ENCODE peak calls at places on chromosomes 6 and 20, in ten cellular contexts. One of them, this sample, is unnamed.
A peak's percentile ranks its signal among the peaks of the same experiment; 100 is the strongest.

GRCh38 chr20:1533059-1533458 is 24.4 kb downstream of the SIRPD start:
- DNase-seq in AG08395: no peak
- DNase-seq in aorta: no peak
- DNase-seq in esophagus muscularis mucosa: peak; percentile 77
- DNase-seq in GM23338: peak; percentile 65
- DNase-seq in activated naive CD4-positive, alpha-beta T cell treated with Interleukin-2 at 50 U/mL for 16 hours: no peak
- DNase-seq in cardiac fibroblast: no peak
- DNase-seq in nephron progenitor cell: no peak
- DNase-seq in spleen: no peak
- DNase-seq in activated T-cell treated with anti-CD3 and anti-CD28 coated beads, Interleukin-2, amount 50 U/mL, for 72 hours: no peak
- DNase-seq in this sample: no peak

GRCh38 chr6:41775293-41775882 is 4.3 kb downstream of the FRS3 start:
- DNase-seq in AG08395: no peak
- DNase-seq in aorta: no peak
- DNase-seq in esophagus muscularis mucosa: no peak
- DNase-seq in GM23338: no peak
- DNase-seq in activated naive CD4-positive, alpha-beta T cell treated with Interleukin-2 at 50 U/mL for 16 hours: no peak
- DNase-seq in cardiac fibroblast: no peak
- DNase-seq in nephron progenitor cell: no peak
- DNase-seq in spleen: peak; percentile 72
- DNase-seq in activated T-cell treated with anti-CD3 and anti-CD28 coated beads, Interleukin-2, amount 50 U/mL, for 72 hours: no peak
- DNase-seq in this sample: no peak

GRCh38 chr6:96391776-96392175 is 129.8 kb upstream of the UFL1 start:
- DNase-seq in AG08395: no peak
- DNase-seq in aorta: no peak
- DNase-seq in esophagus muscularis mucosa: no peak
- DNase-seq in GM23338: peak; percentile 92
- DNase-seq in activated naive CD4-positive, alpha-beta T cell treated with Interleukin-2 at 50 U/mL for 16 hours: peak; percentile 2
- DNase-seq in cardiac fibroblast: no peak
- DNase-seq in nephron progenitor cell: peak; percentile 56
- DNase-seq in spleen: no peak
- DNase-seq in activated T-cell treated with anti-CD3 and anti-CD28 coated beads, Interleukin-2, amount 50 U/mL, for 72 hours: no peak
- DNase-seq in this sample: no peak

GRCh38 chr6:25692472-25692871 is 40.5 kb downstream of the SCGN start:
- DNase-seq in AG08395: no peak
- DNase-seq in aorta: no peak
- DNase-seq in esophagus muscularis mucosa: no peak
- DNase-seq in GM23338: no peak
- DNase-seq in activated naive CD4-positive, alpha-beta T cell treated with Interleukin-2 at 50 U/mL for 16 hours: no peak
- DNase-seq in cardiac fibroblast: no peak
- DNase-seq in nephron progenitor cell: no peak
- DNase-seq in spleen: no peak
- DNase-seq in activated T-cell treated with anti-CD3 and anti-CD28 coated beads, Interleukin-2, amount 50 U/mL, for 72 hours: no peak
- DNase-seq in this sample: no peak

GRCh38 chr6:123415844-123416468 is 220.8 kb downstream of the TRDN start:
- DNase-seq in AG08395: peak; percentile 23
- DNase-seq in aorta: no peak
- DNase-seq in esophagus muscularis mucosa: no peak
- DNase-seq in GM23338: peak; percentile 89
- DNase-seq in activated naive CD4-positive, alpha-beta T cell treated with Interleukin-2 at 50 U/mL for 16 hours: peak; percentile 7
- DNase-seq in cardiac fibroblast: peak; percentile 73
- DNase-seq in nephron progenitor cell: peak; percentile 62
- DNase-seq in spleen: no peak
- DNase-seq in activated T-cell treated with anti-CD3 and anti-CD28 coated beads, Interleukin-2, amount 50 U/mL, for 72 hours: peak; percentile 32
- DNase-seq in this sample: peak; percentile 37

GRCh38 chr6:130602151-130602770 is 224.9 kb upstream of the SMLR1 start:
- DNase-seq in AG08395: peak; percentile 93
- DNase-seq in aorta: no peak
- DNase-seq in esophagus muscularis mucosa: no peak
- DNase-seq in GM23338: no peak
- DNase-seq in activated naive CD4-positive, alpha-beta T cell treated with Interleukin-2 at 50 U/mL for 16 hours: peak; percentile 21
- DNase-seq in cardiac fibroblast: peak; percentile 97
- DNase-seq in nephron progenitor cell: no peak
- DNase-seq in spleen: no peak
- DNase-seq in activated T-cell treated with anti-CD3 and anti-CD28 coated beads, Interleukin-2, amount 50 U/mL, for 72 hours: peak; percentile 14
- DNase-seq in this sample: peak; percentile 98

GRCh38 chr20:63700199-63701050 is 4.0 kb downstream of the TNFRSF6B start:
- DNase-seq in AG08395: no peak
- DNase-seq in aorta: peak; percentile 63
- DNase-seq in esophagus muscularis mucosa: no peak
- DNase-seq in GM23338: no peak
- DNase-seq in activated naive CD4-positive, alpha-beta T cell treated with Interleukin-2 at 50 U/mL for 16 hours: no peak
- DNase-seq in cardiac fibroblast: no peak
- DNase-seq in nephron progenitor cell: no peak
- DNase-seq in spleen: peak; percentile 69
- DNase-seq in activated T-cell treated with anti-CD3 and anti-CD28 coated beads, Interleukin-2, amount 50 U/mL, for 72 hours: no peak
- DNase-seq in this sample: no peak

GRCh38 chr6:2677080-2677593 is 73.6 kb downstream of the MYLK4 start:
- DNase-seq in AG08395: no peak
- DNase-seq in aorta: no peak
- DNase-seq in esophagus muscularis mucosa: peak; percentile 7
- DNase-seq in GM23338: no peak
- DNase-seq in activated naive CD4-positive, alpha-beta T cell treated with Interleukin-2 at 50 U/mL for 16 hours: no peak
- DNase-seq in cardiac fibroblast: no peak
- DNase-seq in nephron progenitor cell: no peak
- DNase-seq in spleen: no peak
- DNase-seq in activated T-cell treated with anti-CD3 and anti-CD28 coated beads, Interleukin-2, amount 50 U/mL, for 72 hours: no peak
- DNase-seq in this sample: no peak

GRCh38 chr6:25175656-25176055 is 103.5 kb upstream of the CARMIL1 start:
- DNase-seq in AG08395: no peak
- DNase-seq in aorta: no peak
- DNase-seq in esophagus muscularis mucosa: no peak
- DNase-seq in GM23338: no peak
- DNase-seq in activated naive CD4-positive, alpha-beta T cell treated with Interleukin-2 at 50 U/mL for 16 hours: no peak
- DNase-seq in cardiac fibroblast: no peak
- DNase-seq in nephron progenitor cell: no peak
- DNase-seq in spleen: no peak
- DNase-seq in activated T-cell treated with anti-CD3 and anti-CD28 coated beads, Interleukin-2, amount 50 U/mL, for 72 hours: no peak
- DNase-seq in this sample: no peak

GRCh38 chr6:21468487-21468886 is 125.1 kb upstream of the SOX4 start:
- DNase-seq in AG08395: no peak
- DNase-seq in aorta: no peak
- DNase-seq in esophagus muscularis mucosa: no peak
- DNase-seq in GM23338: no peak
- DNase-seq in activated naive CD4-positive, alpha-beta T cell treated with Interleukin-2 at 50 U/mL for 16 hours: no peak
- DNase-seq in cardiac fibroblast: no peak
- DNase-seq in nephron progenitor cell: peak; percentile 7
- DNase-seq in spleen: no peak
- DNase-seq in activated T-cell treated with anti-CD3 and anti-CD28 coated beads, Interleukin-2, amount 50 U/mL, for 72 hours: no peak
- DNase-seq in this sample: no peak

GRCh38 chr6:46437671-46438221 is 53.5 kb downstream of the RCAN2 start:
- DNase-seq in AG08395: peak; percentile 69
- DNase-seq in aorta: no peak
- DNase-seq in esophagus muscularis mucosa: no peak
- DNase-seq in GM23338: no peak
- DNase-seq in activated naive CD4-positive, alpha-beta T cell treated with Interleukin-2 at 50 U/mL for 16 hours: no peak
- DNase-seq in cardiac fibroblast: peak; percentile 54
- DNase-seq in nephron progenitor cell: no peak
- DNase-seq in spleen: no peak
- DNase-seq in activated T-cell treated with anti-CD3 and anti-CD28 coated beads, Interleukin-2, amount 50 U/mL, for 72 hours: no peak
- DNase-seq in this sample: peak; percentile 33

GRCh38 chr6:147774856-147775255 is 266.4 kb downstream of the SAMD5 start:
- DNase-seq in AG08395: no peak
- DNase-seq in aorta: no peak
- DNase-seq in esophagus muscularis mucosa: no peak
- DNase-seq in GM23338: peak; percentile 65
- DNase-seq in activated naive CD4-positive, alpha-beta T cell treated with Interleukin-2 at 50 U/mL for 16 hours: no peak
- DNase-seq in cardiac fibroblast: no peak
- DNase-seq in nephron progenitor cell: no peak
- DNase-seq in spleen: no peak
- DNase-seq in activated T-cell treated with anti-CD3 and anti-CD28 coated beads, Interleukin-2, amount 50 U/mL, for 72 hours: no peak
- DNase-seq in this sample: no peak

GRCh38 chr20:825710-826421 is 7.6 kb upstream of the FAM110A start:
- DNase-seq in AG08395: no peak
- DNase-seq in aorta: no peak
- DNase-seq in esophagus muscularis mucosa: no peak
- DNase-seq in GM23338: no peak
- DNase-seq in activated naive CD4-positive, alpha-beta T cell treated with Interleukin-2 at 50 U/mL for 16 hours: no peak
- DNase-seq in cardiac fibroblast: peak; percentile 13
- DNase-seq in nephron progenitor cell: no peak
- DNase-seq in spleen: peak; percentile 53
- DNase-seq in activated T-cell treated with anti-CD3 and anti-CD28 coated beads, Interleukin-2, amount 50 U/mL, for 72 hours: no peak
- DNase-seq in this sample: peak; percentile 8

GRCh38 chr6:45759134-45759849 is 256.4 kb downstream of the CLIC5 start:
- DNase-seq in AG08395: peak; percentile 36
- DNase-seq in aorta: no peak
- DNase-seq in esophagus muscularis mucosa: peak; percentile 66
- DNase-seq in GM23338: no peak
- DNase-seq in activated naive CD4-positive, alpha-beta T cell treated with Interleukin-2 at 50 U/mL for 16 hours: no peak
- DNase-seq in cardiac fibroblast: no peak
- DNase-seq in nephron progenitor cell: no peak
- DNase-seq in spleen: no peak
- DNase-seq in activated T-cell treated with anti-CD3 and anti-CD28 coated beads, Interleukin-2, amount 50 U/mL, for 72 hours: no peak
- DNase-seq in this sample: no peak